ENCODE peak calls at places on chromosomes 6 and 20, in six cellular contexts. W is A673, N is lung, F is cardiac muscle cell, H is H9, L is fibroblast of lung. Y is an unnamed sample. For H3K4me1, the result is how much of the 10 kb centered on the place peaks cover.

GRCh38 chr6:346389-347030 is 45.0 kb upstream of the IRF4 start:
- DNase-seq in H (no peak), L (peak), W (peak), F (peak), N (no peak), Y (no peak)

GRCh38 chr6:137697267-137697938 is 169.7 kb upstream of the TNFAIP3 start:
- DNase-seq in H (peak), L (peak), N (no peak), F (peak), W (no peak), Y (no peak)

GRCh38 chr6:6277418-6277817 is 43.0 kb downstream of the F13A1 start:
- DNase-seq in F (no peak), H (no peak), W (peak), N (no peak), L (peak), Y (no peak)

GRCh38 chr20:45189861-45190260 is 15.2 kb downstream of the PI3 start:
- DNase-seq in F (no peak), N (no peak), H (no peak), L (no peak), W (no peak), Y (no peak)

GRCh38 chr20:49867453-49868215 is 47.7 kb downstream of the SPATA2 start:
- DNase-seq in N (no peak), H (no peak), W (no peak), L (no peak), F (no peak), Y (no peak)

GRCh38 chr6:139894271-139894670 is 519.8 kb upstream of the CITED2 start:
- DNase-seq in H (no peak), W (no peak), N (no peak), L (no peak), F (no peak), Y (no peak)

GRCh38 chr6:20606831-20607230 is 72.6 kb downstream of the CDKAL1 start:
- DNase-seq in F (no peak), N (no peak), L (no peak), H (no peak), W (no peak), Y (no peak)

GRCh38 chr20:53786445-53787267 is 193.0 kb upstream of the ZNF217 start:
- DNase-seq in F (no peak), L (no peak), H (no peak), N (no peak), W (no peak), Y (peak)

GRCh38 chr20:58023781-58024180 is 204.7 kb downstream of the ANKRD60 start:
- DNase-seq in N (no peak), L (no peak), H (no peak), W (no peak), F (no peak), Y (peak)

GRCh38 chr6:143842468-143842901 is 653 bp upstream of the LTV1 start:
- DNase-seq in W (no peak), H (no peak), F (no peak), L (no peak), N (no peak), Y (no peak)

GRCh38 chr20:35342154-35342769 is 50.0 kb upstream of the FAM83C start:
- DNase-seq in W (no peak), L (peak), H (peak), F (peak), N (no peak), Y (no peak)

GRCh38 chr6:133553652-133554051 is 312.5 kb downstream of the EYA4 start:
- DNase-seq in H (no peak), L (peak), N (no peak), F (peak), W (peak), Y (no peak)

GRCh38 chr6:82568290-82568993 is 204.8 kb downstream of the TPBG start:
- DNase-seq in W (no peak), N (no peak), L (no peak), F (no peak), H (no peak), Y (no peak)

GRCh38 chr20:64145458-64146300 is 18.6 kb upstream of the MYT1 start:
- DNase-seq in N (no peak), F (no peak), W (no peak), H (no peak), L (no peak), Y (no peak)

GRCh38 chr6:22079788-22080187 is 217.0 kb downstream of the PRL start:
- DNase-seq in L (peak), F (peak), H (no peak), N (no peak), W (no peak), Y (peak)

GRCh38 chr6:140140891-140141290 is 766.4 kb upstream of the CITED2 start:
- DNase-seq in N (no peak), H (no peak), L (no peak), W (no peak), F (no peak), Y (no peak)

GRCh38 chr6:44012078-44012493 is 115.2 kb downstream of the MRPL14 start:
- DNase-seq in N (no peak), F (peak), W (no peak), L (peak), H (no peak), Y (no peak)

GRCh38 chr6:84618836-84619235 is 145.6 kb downstream of the TBX18 start:
- DNase-seq in L (peak), N (no peak), F (peak), W (peak), H (peak), Y (no peak)

GRCh38 chr20:10064611-10065010 is 29.8 kb downstream of the ANKEF1 start:
- DNase-seq in L (peak), H (no peak), N (no peak), F (no peak), W (no peak), Y (no peak)

GRCh38 chr20:34426026-34426425 is 63.0 kb downstream of the ITCH start:
- DNase-seq in F (peak), H (no peak), W (no peak), N (no peak), L (no peak), Y (no peak)

GRCh38 chr20:32603046-32603726 is 18.1 kb upstream of the NOL4L start:
- DNase-seq in H (no peak), N (no peak), F (no peak), L (no peak), W (no peak), Y (no peak)

GRCh38 chr6:150037526-150038201 is 12.3 kb upstream of the RAET1L start:
- DNase-seq in N (no peak), L (no peak), W (no peak), H (peak), F (no peak), Y (no peak)

DNA sequence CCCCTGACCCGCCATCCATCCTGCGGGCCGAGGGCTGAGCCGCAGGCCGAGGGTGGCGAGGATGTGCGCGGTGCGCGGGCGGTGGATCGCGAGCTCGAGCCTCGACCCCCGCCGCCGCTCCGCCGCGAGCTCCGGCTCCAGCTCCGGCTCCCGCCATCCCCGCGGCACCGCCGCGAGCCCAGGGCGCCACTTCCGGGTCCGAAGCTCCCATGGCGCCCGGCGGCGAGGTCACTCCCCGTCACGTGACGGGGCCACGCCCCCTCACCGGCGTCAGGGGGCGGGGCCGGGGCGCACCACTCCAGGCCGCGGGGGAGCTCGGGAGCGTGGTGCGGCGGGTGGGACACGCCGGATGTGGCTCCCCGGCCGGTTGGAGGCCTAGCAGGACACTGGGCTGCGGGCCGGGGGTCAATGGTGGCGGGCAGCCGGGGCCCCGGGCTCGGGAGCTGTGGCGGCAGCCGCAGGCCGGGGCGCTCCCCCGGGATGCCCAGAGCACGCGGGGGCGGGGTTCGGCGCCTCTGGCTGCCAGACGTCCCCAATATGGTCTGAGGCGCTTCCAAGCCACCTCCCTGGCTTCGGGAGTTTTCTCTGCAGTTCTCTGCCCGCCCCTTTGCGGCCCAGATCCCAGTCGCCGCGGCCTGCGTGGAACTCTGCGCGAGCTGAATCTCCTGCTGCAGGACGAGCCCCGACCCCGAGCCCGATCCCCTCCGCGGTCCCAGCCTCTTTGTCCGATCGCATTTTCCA is at the start of gene MTCH1:
- DNase-seq in F (peak), H (peak), W (peak), N (peak), L (peak), Y (peak)
- H3K4me1 ChIP-seq in F (under half), H (under half), W (under half), N (under half), L (under half), Y (half or more)

GRCh38 chr6:88722691-88723090 is 240.7 kb downstream of the RNGTT start:
- DNase-seq in F (no peak), H (no peak), L (peak), N (no peak), W (no peak), Y (no peak)

GRCh38 chr6:88728756-88729155 is 234.7 kb downstream of the RNGTT start:
- DNase-seq in W (no peak), N (no peak), F (no peak), L (no peak), H (peak), Y (no peak)

GRCh38 chr6:88730602-88731001 is 232.8 kb downstream of the RNGTT start:
- DNase-seq in W (no peak), L (no peak), F (peak), H (peak), N (no peak), Y (no peak)

GRCh38 chr6:88725111-88725711 is 238.2 kb downstream of the RNGTT start:
- DNase-seq in W (peak), N (no peak), H (peak), F (peak), L (peak), Y (no peak)
- TF ChIP-seq CTCF in W (peak), N (no peak), H (peak), F (peak), L (peak), Y (peak)

DNA sequence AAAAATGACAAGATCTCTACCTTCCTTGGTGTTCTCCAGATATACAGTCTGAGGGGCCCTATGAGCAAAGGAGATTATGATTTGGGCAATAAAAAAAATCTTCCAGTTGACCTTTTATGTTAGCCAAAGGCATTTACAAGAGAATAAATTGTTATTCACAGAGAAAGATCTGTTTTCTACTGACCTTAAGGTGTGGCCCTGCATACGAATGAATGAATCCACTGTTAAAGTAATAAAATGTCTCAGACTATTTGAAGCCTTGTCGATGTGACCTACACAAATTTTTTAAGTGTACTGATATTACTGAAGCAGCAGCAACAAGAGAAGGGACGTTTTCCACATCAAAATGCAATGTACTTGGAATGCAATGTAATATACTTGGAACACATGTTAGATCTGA is 95.9 kb upstream of the SSTR4 start:
- DNase-seq in N (no peak), W (no peak), H (no peak), L (no peak), F (no peak), Y (no peak)
- H3K4me1 ChIP-seq in N (under half), W (under half), H (under half), L (under half), F (under half), Y (under half)

DNA sequence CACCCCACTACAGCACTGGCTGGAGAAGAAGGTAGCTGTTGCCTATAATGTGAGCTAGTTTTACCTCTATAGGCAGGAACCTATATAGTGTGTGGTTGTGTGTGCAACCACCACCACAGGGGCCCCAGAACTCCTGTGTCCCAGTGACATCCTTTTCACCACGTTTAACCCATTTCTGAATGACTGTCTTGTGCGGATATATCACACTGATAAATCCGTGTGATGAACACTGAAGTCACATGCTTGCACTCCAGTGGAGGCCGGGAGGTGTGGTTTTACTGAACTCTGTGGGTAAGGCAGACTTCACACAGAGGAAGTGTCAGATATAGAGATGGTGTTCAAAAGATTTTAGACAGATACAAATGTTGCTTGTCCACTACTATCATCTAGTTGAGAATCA is 32.5 kb downstream of the SDHAF4 start:
- DNase-seq in L (no peak), F (no peak), H (no peak), N (no peak), W (no peak), Y (no peak)
- TF ChIP-seq CTCF in L (no peak), F (no peak), H (no peak), N (no peak), W (no peak), Y (no peak)

GRCh38 chr20:17666491-17666890 is 15.6 kb downstream of the RRBP1 start:
- DNase-seq in L (peak), W (peak), H (no peak), N (no peak), F (peak), Y (no peak)
- H3K4me1 ChIP-seq in L (under half), W (half or more), H (under half), N (under half), F (under half), Y (under half)

GRCh38 chr6:17214106-17214505 is 67.1 kb upstream of the RBM24 start:
- DNase-seq in H (no peak), N (no peak), F (no peak), W (no peak), L (no peak), Y (no peak)
- TF ChIP-seq CTCF in H (no peak), N (no peak), F (no peak), W (no peak), L (no peak), Y (no peak)

DNA sequence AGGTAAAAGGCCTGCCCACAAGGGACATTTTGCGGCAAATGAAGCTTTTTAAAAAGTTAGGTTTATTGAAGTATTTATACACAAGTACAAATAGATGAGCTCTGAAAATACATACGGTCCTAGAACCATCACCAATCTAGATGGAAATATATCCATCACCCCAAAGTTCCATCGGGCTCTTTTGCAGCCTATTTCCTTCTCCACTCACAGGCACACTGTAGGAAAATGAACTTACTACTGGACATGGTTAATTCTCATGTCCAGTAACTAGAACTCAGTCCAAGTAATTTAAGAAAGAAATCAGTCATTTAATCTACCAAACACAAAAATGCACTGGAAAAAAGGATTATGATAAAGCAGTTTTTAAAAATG is 6.2 kb downstream of the PCNA start:
- DNase-seq in W (no peak), N (no peak), F (no peak), L (no peak), H (no peak), Y (no peak)
- H3K4me1 ChIP-seq in W (under half), N (under half), F (under half), L (under half), H (under half), Y (under half)

GRCh38 chr6:74280130-74280692 is 584.2 kb downstream of the CD109 start:
- DNase-seq in L (no peak), H (no peak), W (peak), F (no peak), N (no peak), Y (no peak)
- TF ChIP-seq CTCF in L (no peak), H (peak), W (peak), F (peak), N (no peak), Y (no peak)